ENCODE peak calls at places on chromosomes 5 and 9, in four cellular contexts. One of them, this sample, is unnamed.

GRCh38 chr5:145028626-145029025 is 806.5 kb downstream of the PRELID2 start:
- DNase-seq in H9: no peak
- DNase-seq in trophoblast cell: no peak
- DNase-seq in IMR-90: no peak
- DNase-seq in this sample: no peak

GRCh38 chr9:13113751-13114150 is 165.7 kb downstream of the MPDZ start:
- DNase-seq in H9: no peak
- DNase-seq in trophoblast cell: no peak
- DNase-seq in IMR-90: peak; percentile 8
- DNase-seq in this sample: no peak

GRCh38 chr9:114288233-114289051 is 34.5 kb upstream of the ORM1 start:
- DNase-seq in H9: peak; percentile 56
- DNase-seq in trophoblast cell: peak; percentile 57
- DNase-seq in IMR-90: peak; percentile 86
- DNase-seq in this sample: no peak

GRCh38 chr9:98989036-98990000 is 45.6 kb downstream of the COL15A1 start:
- DNase-seq in H9: peak; percentile 30
- DNase-seq in trophoblast cell: peak; percentile 46
- DNase-seq in IMR-90: peak; percentile 100
- DNase-seq in this sample: no peak

GRCh38 chr5:150419630-150420270 is 7.0 kb upstream of the CD74 start:
- DNase-seq in H9: no peak
- DNase-seq in trophoblast cell: no peak
- DNase-seq in IMR-90: no peak
- DNase-seq in this sample: no peak

GRCh38 chr9:629136-629535 is 212.4 kb upstream of the DMRT1 start:
- DNase-seq in H9: no peak
- DNase-seq in trophoblast cell: no peak
- DNase-seq in IMR-90: peak; percentile 11
- DNase-seq in this sample: no peak

GRCh38 chr5:33477816-33478215 is 37.1 kb downstream of the TARS1 start:
- DNase-seq in H9: no peak
- DNase-seq in trophoblast cell: no peak
- DNase-seq in IMR-90: no peak
- DNase-seq in this sample: no peak

GRCh38 chr5:39202594-39203290 is 16.6 kb downstream of the FYB1 start:
- DNase-seq in H9: no peak
- DNase-seq in trophoblast cell: no peak
- DNase-seq in IMR-90: no peak
- DNase-seq in this sample: no peak

GRCh38 chr5:171573021-171573420 is 153.6 kb downstream of the FGF18 start:
- DNase-seq in H9: no peak
- DNase-seq in trophoblast cell: no peak
- DNase-seq in IMR-90: no peak
- DNase-seq in this sample: no peak

GRCh38 chr9:134994926-134995791 is 77.4 kb upstream of the FCN1 start:
- DNase-seq in H9: no peak
- DNase-seq in trophoblast cell: no peak
- DNase-seq in IMR-90: no peak
- DNase-seq in this sample: no peak

GRCh38 chr9:110440161-110440560 is 102.5 kb upstream of the TXNDC8 start:
- DNase-seq in H9: no peak
- DNase-seq in trophoblast cell: no peak
- DNase-seq in IMR-90: peak; percentile 96
- DNase-seq in this sample: no peak

GRCh38 chr5:14449052-14449661 is 132.4 kb upstream of the OTULINL start:
- DNase-seq in H9: no peak
- DNase-seq in trophoblast cell: peak; percentile 83
- DNase-seq in IMR-90: peak; percentile 86
- DNase-seq in this sample: no peak

GRCh38 chr5:116686438-116686837 is 111.8 kb upstream of the SEMA6A start:
- DNase-seq in H9: no peak
- DNase-seq in trophoblast cell: no peak
- DNase-seq in IMR-90: no peak
- DNase-seq in this sample: no peak
- H2BK120ac ChIP-seq in H9: no peak overlapping the region
- H2BK120ac ChIP-seq in trophoblast cell: no peak overlapping the region
- H2BK120ac ChIP-seq in IMR-90: no peak overlapping the region
- H2BK120ac ChIP-seq in this sample: no peak overlapping the region

GRCh38 chr5:168874713-168875380 is 295.7 kb upstream of the PANK3 start:
- DNase-seq in H9: peak; percentile 48
- DNase-seq in trophoblast cell: peak; percentile 90
- DNase-seq in IMR-90: peak; percentile 5
- DNase-seq in this sample: no peak

GRCh38 chr5:168878121-168878520 is 299.0 kb upstream of the PANK3 start:
- DNase-seq in H9: no peak
- DNase-seq in trophoblast cell: no peak
- DNase-seq in IMR-90: no peak
- DNase-seq in this sample: no peak

GRCh38 chr5:168876419-168876818 is 297.3 kb upstream of the PANK3 start:
- DNase-seq in H9: no peak
- DNase-seq in trophoblast cell: no peak
- DNase-seq in IMR-90: no peak
- DNase-seq in this sample: no peak

GRCh38 chr5:168875839-168876238 is 296.7 kb upstream of the PANK3 start:
- DNase-seq in H9: no peak
- DNase-seq in trophoblast cell: no peak
- DNase-seq in IMR-90: no peak
- DNase-seq in this sample: no peak

DNA sequence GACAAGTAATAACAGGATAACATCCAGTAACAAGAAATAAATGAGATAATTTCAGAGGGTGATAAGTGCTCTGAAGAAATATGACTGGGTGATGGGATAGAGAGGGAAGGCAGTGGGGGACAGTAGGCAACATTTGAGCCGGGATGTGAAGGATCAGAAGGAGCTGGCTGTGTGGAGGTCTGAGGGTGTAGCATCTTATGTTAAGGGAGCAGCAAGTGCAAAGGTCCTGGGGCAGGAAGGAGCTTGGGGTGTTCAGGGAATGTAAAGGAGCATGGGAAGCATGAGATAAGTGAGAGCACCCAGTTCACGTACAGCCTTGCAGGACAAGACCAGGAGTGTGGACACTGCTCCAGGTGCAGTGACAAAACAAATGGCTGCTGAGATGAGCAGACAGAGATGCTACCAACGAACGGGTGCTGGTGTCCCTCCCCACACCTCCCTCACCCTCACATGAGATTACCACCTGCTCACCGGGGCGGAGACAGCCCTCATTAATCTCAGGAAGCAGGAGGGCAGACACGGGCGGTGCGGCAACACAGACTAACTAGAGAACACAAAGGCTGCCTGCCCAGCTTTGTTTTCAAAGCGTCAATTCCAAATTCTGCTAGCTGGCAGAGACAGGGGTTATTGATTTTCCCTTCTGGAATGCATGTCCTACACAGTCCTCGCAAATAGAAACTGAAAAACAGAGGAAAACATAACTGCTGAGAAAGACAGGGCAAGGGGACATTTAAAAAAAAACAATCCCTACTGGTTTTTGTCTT is 298.1 kb upstream of the PANK3 start:
- DNase-seq in H9: no peak
- DNase-seq in trophoblast cell: no peak
- DNase-seq in IMR-90: no peak
- DNase-seq in this sample: no peak
- H2AK5ac ChIP-seq in H9: no peak overlapping the region
- H2AK5ac ChIP-seq in trophoblast cell: no peak overlapping the region
- H2AK5ac ChIP-seq in IMR-90: no peak overlapping the region
- H2AK5ac ChIP-seq in this sample: no peak overlapping the region

GRCh38 chr5:24161559-24161958 is 483.2 kb downstream of the CDH10 start:
- DNase-seq in H9: no peak
- DNase-seq in trophoblast cell: peak; percentile 51
- DNase-seq in IMR-90: no peak
- DNase-seq in this sample: no peak

GRCh38 chr5:24163091-24163490 is 481.7 kb downstream of the CDH10 start:
- DNase-seq in H9: no peak
- DNase-seq in trophoblast cell: peak; percentile 95
- DNase-seq in IMR-90: no peak
- DNase-seq in this sample: no peak

GRCh38 chr5:24167791-24168190 is 477.0 kb downstream of the CDH10 start:
- DNase-seq in H9: no peak
- DNase-seq in trophoblast cell: no peak
- DNase-seq in IMR-90: no peak
- DNase-seq in this sample: no peak

GRCh38 chr5:24162343-24162742 is 482.4 kb downstream of the CDH10 start:
- DNase-seq in H9: no peak
- DNase-seq in trophoblast cell: no peak
- DNase-seq in IMR-90: no peak
- DNase-seq in this sample: no peak
- H2BK120ac ChIP-seq in H9: no peak overlapping the region
- H2BK120ac ChIP-seq in trophoblast cell: no peak overlapping the region
- H2BK120ac ChIP-seq in IMR-90: no peak overlapping the region
- H2BK120ac ChIP-seq in this sample: no peak overlapping the region

DNA sequence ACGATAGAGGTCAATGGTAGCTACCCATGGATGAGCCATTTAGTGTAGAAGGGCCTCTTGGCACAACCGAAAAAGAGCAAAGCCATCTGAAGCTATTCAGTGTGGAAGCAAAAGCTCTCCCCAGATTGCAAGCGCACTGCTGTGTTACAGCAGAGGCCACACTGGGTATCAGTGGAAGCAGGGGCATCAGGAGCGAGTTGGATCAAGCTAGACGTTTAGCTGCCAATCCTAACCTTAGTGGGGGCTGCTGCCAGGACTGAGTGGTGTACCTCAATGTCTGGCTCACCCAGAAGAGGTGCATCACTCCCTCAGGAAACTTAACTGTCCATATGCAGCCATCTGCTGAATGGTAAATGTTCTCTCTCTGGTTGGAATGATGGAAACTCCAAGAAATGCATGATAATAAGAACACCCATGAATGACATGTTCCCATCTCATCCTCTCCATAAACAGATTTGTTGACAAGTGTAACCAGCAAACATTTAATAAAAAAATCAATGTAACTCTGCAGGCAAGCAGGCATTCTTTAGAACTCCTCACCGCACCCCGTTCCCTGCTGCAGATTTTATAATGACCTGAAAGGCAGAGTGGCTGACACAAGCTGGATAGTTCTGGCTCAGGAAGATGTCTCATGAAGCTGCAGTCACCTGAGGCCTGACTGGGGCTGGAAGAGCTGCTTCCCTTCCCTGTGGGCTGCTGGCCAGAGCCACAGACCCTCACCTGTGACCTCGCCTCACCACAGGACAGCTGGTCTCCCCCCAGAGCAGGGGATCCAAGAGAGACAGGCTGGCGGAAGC is 44.3 kb downstream of the RAPGEF1 start:
- DNase-seq in H9: no peak
- DNase-seq in trophoblast cell: no peak
- DNase-seq in IMR-90: no peak
- DNase-seq in this sample: no peak
- H2AK5ac ChIP-seq in H9: no peak overlapping the region
- H2AK5ac ChIP-seq in trophoblast cell: no peak overlapping the region
- H2AK5ac ChIP-seq in IMR-90: no peak overlapping the region
- H2AK5ac ChIP-seq in this sample: no peak overlapping the region

GRCh38 chr9:126421567-126422428 is 95.2 kb downstream of the MVB12B start:
- DNase-seq in H9: peak; percentile 65
- DNase-seq in trophoblast cell: no peak
- DNase-seq in IMR-90: no peak
- DNase-seq in this sample: no peak
- H2BK120ac ChIP-seq in H9: no peak overlapping the region
- H2BK120ac ChIP-seq in trophoblast cell: no peak overlapping the region
- H2BK120ac ChIP-seq in IMR-90: no peak overlapping the region
- H2BK120ac ChIP-seq in this sample: no peak overlapping the region

GRCh38 chr9:89138463-89139390 is 39.9 kb downstream of the SHC3 start:
- DNase-seq in H9: no peak
- DNase-seq in trophoblast cell: peak; percentile 87
- DNase-seq in IMR-90: peak; percentile 71
- DNase-seq in this sample: no peak
- H2AK5ac ChIP-seq in H9: no peak overlapping the region
- H2AK5ac ChIP-seq in trophoblast cell: no peak overlapping the region
- H2AK5ac ChIP-seq in IMR-90: peak overlapping the region; percentile 71
- H2AK5ac ChIP-seq in this sample: no peak overlapping the region

DNA sequence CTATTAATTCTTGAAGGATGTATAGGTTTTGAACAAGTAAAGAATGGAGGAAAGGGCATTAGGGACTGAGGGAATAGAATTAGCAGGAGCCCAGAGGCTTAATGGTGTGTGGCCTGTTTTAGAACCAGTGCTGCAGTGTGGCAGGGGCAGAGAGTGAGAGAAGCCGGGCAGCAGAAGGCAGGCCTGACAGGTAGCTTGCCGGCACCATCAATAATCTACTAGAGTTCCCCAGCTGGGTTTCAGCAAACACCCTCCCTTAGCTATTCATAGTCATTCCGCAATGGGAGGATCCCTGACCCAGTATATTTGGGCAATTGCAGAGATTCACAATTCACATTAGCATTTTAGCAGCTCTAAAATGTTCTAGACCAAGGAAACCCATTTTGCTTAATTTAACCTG is 227.9 kb downstream of the ARRDC3 start:
- DNase-seq in H9: no peak
- DNase-seq in trophoblast cell: no peak
- DNase-seq in IMR-90: no peak
- DNase-seq in this sample: no peak
- H2BK120ac ChIP-seq in H9: no peak overlapping the region
- H2BK120ac ChIP-seq in trophoblast cell: no peak overlapping the region
- H2BK120ac ChIP-seq in IMR-90: no peak overlapping the region
- H2BK120ac ChIP-seq in this sample: no peak overlapping the region

DNA sequence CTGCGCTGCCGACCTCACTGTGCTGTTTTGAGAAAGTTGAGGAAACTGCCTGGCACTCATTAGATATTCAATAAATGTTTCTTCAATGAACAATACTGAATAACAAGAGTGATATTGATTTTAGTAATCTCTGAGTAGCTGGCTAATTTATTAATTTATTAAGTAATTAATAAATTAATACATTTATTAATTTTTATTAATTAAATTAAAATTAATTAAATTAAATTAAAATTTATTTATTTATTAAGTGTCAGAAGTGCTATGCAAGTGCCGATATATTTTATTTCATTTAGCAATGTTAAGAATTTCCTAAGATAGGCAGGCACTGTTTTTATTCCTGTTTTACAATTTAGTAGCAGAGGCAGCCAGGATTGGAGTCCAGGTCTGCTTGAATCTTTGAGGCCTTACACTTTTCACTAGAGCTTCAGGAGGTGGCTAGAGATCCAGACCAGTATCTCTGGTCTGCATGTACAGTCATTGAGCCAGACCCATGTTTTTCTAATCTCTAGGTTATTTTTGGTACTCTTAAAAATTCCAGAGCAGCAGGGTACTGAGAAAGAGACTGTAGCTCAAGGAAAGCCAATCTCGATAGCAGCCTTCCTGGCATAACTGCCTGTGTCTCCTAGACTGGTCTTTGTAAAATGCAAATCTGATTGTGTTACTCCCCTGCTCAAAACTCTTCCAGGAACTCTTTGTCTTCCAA is 109.2 kb downstream of the ARHGEF28 start:
- DNase-seq in H9: no peak
- DNase-seq in trophoblast cell: no peak
- DNase-seq in IMR-90: no peak
- DNase-seq in this sample: no peak
- H2AK5ac ChIP-seq in H9: no peak overlapping the region
- H2AK5ac ChIP-seq in trophoblast cell: no peak overlapping the region
- H2AK5ac ChIP-seq in IMR-90: peak overlapping the region; percentile 0
- H2AK5ac ChIP-seq in this sample: no peak overlapping the region

This sample was measured in neuronal stem cell.